ENCODE peak calls at places on chromosomes 3 and 15, in eight cellular contexts. D, J, V, S, K, E, G and X are unnamed samples. For H3K36me3, the result is how much of the 10 kb centered on the place peaks cover.

GRCh38 chr3:25940935-25941334 is 151.0 kb downstream of the OXSM start:
- DNase-seq in D (no peak), J (no peak), V (no peak), S (no peak), K (no peak), E (no peak), G (no peak), X (no peak)

GRCh38 chr3:114336122-114336697 is 42.4 kb downstream of the TIGIT start:
- DNase-seq in D (no peak), J (no peak), V (no peak), S (no peak), K (no peak), E (no peak), G (no peak), X (no peak)

GRCh38 chr15:60590935-60591490 is 112.1 kb upstream of the ICE2 start:
- DNase-seq in D (peak), J (peak), V (peak), S (peak), K (no peak), E (peak), G (peak), X (peak)

GRCh38 chr3:196214783-196215441 is 1.4 kb upstream of the SLC51A start:
- DNase-seq in D (no peak), J (no peak), V (no peak), S (no peak), K (no peak), E (no peak), G (no peak), X (no peak)

GRCh38 chr15:39598186-39598850 is 17.4 kb downstream of the THBS1 start:
- DNase-seq in D (no peak), J (peak), V (no peak), S (no peak), K (no peak), E (no peak), G (no peak), X (no peak)

GRCh38 chr3:136938334-136938733 is 19.4 kb upstream of the IL20RB start:
- DNase-seq in D (no peak), J (peak), V (no peak), S (no peak), K (no peak), E (no peak), G (no peak), X (no peak)

GRCh38 chr3:44061268-44061667 is 180.4 kb upstream of the TOPAZ1 start:
- DNase-seq in D (no peak), J (no peak), V (no peak), S (no peak), K (no peak), E (no peak), G (no peak), X (no peak)

GRCh38 chr3:16821053-16821452 is 63.7 kb upstream of the PLCL2 start:
- DNase-seq in D (no peak), J (no peak), V (no peak), S (no peak), K (no peak), E (no peak), G (no peak), X (no peak)

GRCh38 chr15:59611277-59612260 is at the start of gene GCNT3:
- DNase-seq in D (no peak), J (peak), V (no peak), S (no peak), K (no peak), E (no peak), G (no peak), X (no peak)

GRCh38 chr3:94336076-94336741 is 273.3 kb downstream of the NSUN3 start:
- DNase-seq in D (no peak), J (peak), V (no peak), S (no peak), K (no peak), E (no peak), G (no peak), X (no peak)

GRCh38 chr15:40322531-40323238 is 807 bp upstream of the INAFM2 start:
- DNase-seq in D (no peak), J (peak), V (no peak), S (no peak), K (no peak), E (no peak), G (no peak), X (no peak)

GRCh38 chr3:49500408-49501257 is 30.6 kb downstream of the DAG1 start:
- DNase-seq in D (no peak), J (peak), V (no peak), S (no peak), K (peak), E (peak), G (peak), X (peak)

GRCh38 chr15:68589783-68590710 is 11.3 kb downstream of the CORO2B start:
- DNase-seq in D (no peak), J (no peak), V (no peak), S (no peak), K (no peak), E (no peak), G (no peak), X (no peak)

GRCh38 chr3:150292891-150293290 is 115.2 kb upstream of the TSC22D2 start:
- DNase-seq in D (no peak), J (peak), V (no peak), S (no peak), K (no peak), E (no peak), G (no peak), X (no peak)

GRCh38 chr3:191290311-191291025 is 38.7 kb upstream of the CCDC50 start:
- DNase-seq in D (no peak), J (no peak), V (no peak), S (peak), K (no peak), E (no peak), G (no peak), X (no peak)

GRCh38 chr3:53261712-53262111 is 5.9 kb upstream of the TKT start:
- DNase-seq in D (no peak), J (no peak), V (no peak), S (no peak), K (no peak), E (no peak), G (no peak), X (no peak)

GRCh38 chr3:33115024-33115768 is 1.4 kb downstream of the CRTAP start:
- DNase-seq in D (no peak), J (peak), V (peak), S (no peak), K (peak), E (peak), G (peak), X (peak)

GRCh38 chr15:43879386-43880355 is 52.9 kb downstream of the WDR76 start:
- DNase-seq in D (no peak), J (no peak), V (no peak), S (no peak), K (no peak), E (no peak), G (peak), X (no peak)

GRCh38 chr3:78995087-78995486 is 772.7 kb downstream of the ROBO1 start:
- DNase-seq in D (no peak), J (no peak), V (no peak), S (no peak), K (no peak), E (no peak), G (no peak), X (no peak)

DNA sequence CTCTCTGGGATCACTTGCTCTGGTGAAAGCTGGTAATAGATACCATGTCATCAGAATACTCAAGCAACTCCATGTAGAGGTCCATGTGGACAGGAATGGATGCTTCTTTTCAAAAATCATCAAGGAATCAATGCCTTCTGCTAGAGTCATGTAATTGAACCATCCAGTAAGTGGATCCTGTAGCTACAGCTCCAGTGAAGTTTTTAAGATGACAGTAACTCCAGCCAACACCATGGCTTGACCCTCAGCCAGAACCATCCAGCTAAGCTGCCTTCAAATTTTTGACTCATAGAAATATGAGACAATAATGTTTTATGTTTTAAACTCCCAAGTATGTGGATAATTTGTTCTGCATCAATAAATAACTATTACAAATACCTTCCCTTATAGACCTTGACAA is 923.7 kb downstream of the EPHA3 start:
- DNase-seq in D (no peak), J (no peak), V (no peak), S (no peak), K (no peak), E (no peak), G (no peak), X (no peak)
- H3K36me3 ChIP-seq in D (under half), J (under half), V (under half), S (under half), K (under half), E (under half), G (under half), X (under half)

GRCh38 chr15:50471072-50471471 is 46.9 kb downstream of the USP8 start:
- DNase-seq in D (no peak), J (no peak), V (no peak), S (no peak), K (no peak), E (no peak), G (no peak), X (no peak)

DNA sequence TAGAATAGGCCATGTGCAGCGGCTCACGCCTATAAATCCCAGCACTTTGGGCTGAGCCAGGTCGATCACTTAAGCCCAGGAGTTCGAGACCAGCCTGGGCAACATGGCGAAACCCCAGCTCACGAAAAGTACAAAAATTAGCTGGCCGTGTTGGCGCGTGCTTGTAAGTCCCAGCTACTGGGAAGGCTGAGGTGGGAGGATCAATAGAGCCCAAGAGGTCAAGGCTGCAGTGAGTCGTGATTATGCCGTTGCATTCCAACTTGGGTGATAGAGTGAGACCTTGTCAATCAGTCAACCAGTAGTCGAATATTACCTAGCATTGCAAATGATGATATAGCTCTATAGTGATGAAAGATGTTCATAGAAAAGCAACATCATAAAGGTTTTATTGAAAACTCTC is 51.9 kb downstream of the USP8 start:
- DNase-seq in D (no peak), J (no peak), V (no peak), S (no peak), K (no peak), E (no peak), G (no peak), X (no peak)
- H3K36me3 ChIP-seq in D (under half), J (under half), V (under half), S (half or more), K (under half), E (half or more), G (half or more), X (half or more)

GRCh38 chr15:80163897-80164296 is 11.1 kb downstream of the FAH start:
- DNase-seq in D (no peak), J (no peak), V (no peak), S (no peak), K (no peak), E (no peak), G (no peak), X (no peak)
- H3K36me3 ChIP-seq in D (under half), J (under half), V (under half), S (under half), K (under half), E (half or more), G (under half), X (under half)

DNA sequence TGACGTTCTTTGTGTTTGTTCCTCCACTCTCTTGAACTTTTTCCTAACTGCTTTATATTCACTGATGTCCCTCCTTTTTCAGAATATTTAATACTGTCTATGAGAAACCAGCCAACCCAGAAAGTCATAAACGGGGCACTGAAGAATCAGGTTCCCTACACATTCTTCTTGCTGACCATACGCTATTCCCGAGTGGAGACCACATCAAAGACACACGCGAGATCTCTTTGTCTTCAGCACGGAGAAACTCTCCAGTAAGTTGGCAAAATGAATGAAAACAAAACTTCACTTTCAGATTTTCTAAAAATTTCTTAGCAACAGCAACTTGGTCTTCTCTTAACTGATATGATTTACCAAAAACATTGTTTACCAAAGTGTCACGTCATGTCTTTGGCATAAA is 22.6 kb downstream of the FAM174B start:
- DNase-seq in D (no peak), J (no peak), V (no peak), S (no peak), K (no peak), E (no peak), G (no peak), X (no peak)
- H3K36me3 ChIP-seq in D (under half), J (under half), V (under half), S (under half), K (under half), E (under half), G (under half), X (under half)

GRCh38 chr3:15683253-15683652 is 81.7 kb downstream of the BTD start:
- DNase-seq in D (no peak), J (no peak), V (no peak), S (no peak), K (no peak), E (no peak), G (no peak), X (no peak)

GRCh38 chr3:15690250-15690649 is 88.7 kb downstream of the BTD start:
- DNase-seq in D (no peak), J (no peak), V (no peak), S (no peak), K (no peak), E (no peak), G (no peak), X (no peak)

GRCh38 chr3:15682766-15683165 is 81.2 kb downstream of the BTD start:
- DNase-seq in D (no peak), J (peak), V (no peak), S (no peak), K (no peak), E (no peak), G (no peak), X (no peak)

GRCh38 chr3:15681668-15682067 is 80.1 kb downstream of the BTD start:
- DNase-seq in D (no peak), J (peak), V (no peak), S (no peak), K (no peak), E (no peak), G (no peak), X (no peak)

DNA sequence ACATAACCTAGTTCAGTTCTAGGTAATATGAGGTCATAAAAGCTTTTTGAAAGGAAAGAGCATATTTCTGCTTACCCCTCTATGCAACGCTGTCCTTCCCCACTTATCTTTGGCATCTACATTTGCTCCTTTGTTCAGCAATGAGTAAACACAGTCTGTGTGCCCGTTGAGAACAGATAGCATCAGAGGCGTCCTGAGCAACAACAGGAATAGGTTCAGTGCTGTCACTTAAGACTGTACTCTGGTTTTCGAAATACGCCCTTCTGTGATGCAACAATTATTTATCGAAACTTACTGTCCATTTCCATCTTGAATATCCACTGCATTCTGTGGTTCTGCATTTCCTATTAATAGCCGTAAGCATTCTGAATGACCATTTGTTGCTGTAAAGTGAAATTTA is 84.4 kb downstream of the BTD start:
- DNase-seq in D (peak), J (no peak), V (no peak), S (no peak), K (no peak), E (no peak), G (no peak), X (no peak)
- H3K36me3 ChIP-seq in D (under half), J (under half), V (under half), S (under half), K (under half), E (under half), G (half or more), X (under half)

GRCh38 chr15:34941181-34941580 is 28.4 kb downstream of the AQR start:
- DNase-seq in D (no peak), J (no peak), V (no peak), S (no peak), K (no peak), E (no peak), G (no peak), X (no peak)
- H3K36me3 ChIP-seq in D (under half), J (under half), V (under half), S (half or more), K (under half), E (half or more), G (half or more), X (half or more)

GRCh38 chr3:12832350-12833225 is 8.8 kb downstream of the RPL32 start:
- DNase-seq in D (no peak), J (no peak), V (no peak), S (no peak), K (no peak), E (no peak), G (no peak), X (no peak)

GRCh38 chr3:12835005-12835665 is 6.2 kb downstream of the RPL32 start:
- DNase-seq in D (no peak), J (no peak), V (no peak), S (no peak), K (no peak), E (no peak), G (no peak), X (no peak)

GRCh38 chr3:12831582-12831866 is 9.8 kb downstream of the RPL32 start:
- DNase-seq in D (no peak), J (no peak), V (no peak), S (no peak), K (no peak), E (no peak), G (no peak), X (no peak)

GRCh38 chr3:12830785-12831581 is 10.4 kb downstream of the RPL32 start:
- DNase-seq in D (no peak), J (no peak), V (no peak), S (no peak), K (no peak), E (no peak), G (no peak), X (no peak)

DNA sequence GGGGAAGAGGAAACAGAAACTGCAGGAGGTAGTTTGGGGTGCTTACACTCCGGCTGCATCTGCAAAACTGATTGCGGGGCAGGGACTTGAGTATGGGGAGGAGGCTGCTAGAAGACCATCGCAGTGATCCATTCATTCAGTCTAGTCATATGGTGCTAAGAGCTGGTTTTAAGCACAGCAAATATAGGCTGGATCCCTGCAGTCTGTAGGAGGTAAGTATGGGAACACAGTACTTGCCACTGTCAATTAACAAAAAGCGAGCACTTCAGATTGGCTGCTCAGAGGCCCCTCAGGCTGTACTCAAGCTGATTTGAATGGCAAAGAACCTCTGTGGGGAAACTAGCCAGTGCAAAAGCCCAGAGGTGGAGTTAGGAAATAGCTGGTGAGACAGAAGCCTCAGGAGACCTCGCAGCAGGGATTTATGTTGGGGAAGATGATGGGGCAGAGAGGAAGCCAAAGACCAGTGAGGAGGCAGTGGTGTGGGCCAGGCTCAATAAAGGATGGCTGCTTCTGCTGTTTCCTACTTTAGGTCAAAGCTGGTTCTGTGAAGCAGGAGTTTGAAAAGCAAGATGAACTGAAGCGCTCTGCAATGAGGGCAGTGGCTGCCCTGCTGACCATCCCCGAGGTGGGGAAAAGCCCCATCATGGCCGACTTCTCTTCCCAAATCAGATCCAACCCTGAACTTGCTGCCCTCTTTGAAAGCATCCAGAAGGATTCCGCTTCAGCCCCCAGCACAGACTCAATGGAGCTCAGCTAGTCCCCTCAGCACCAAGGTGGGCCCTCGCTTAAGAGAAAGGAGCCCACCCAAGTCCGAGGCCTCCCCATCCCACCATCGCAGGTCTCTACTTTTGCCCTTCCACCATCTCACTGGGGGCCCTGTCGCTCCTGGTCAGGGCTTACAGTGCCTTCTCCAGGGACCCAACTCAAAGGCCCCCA is 7.9 kb downstream of the RPL32 start:
- DNase-seq in D (no peak), J (no peak), V (no peak), S (no peak), K (no peak), E (no peak), G (no peak), X (no peak)
- H3K36me3 ChIP-seq in D (half or more), J (half or more), V (under half), S (half or more), K (half or more), E (half or more), G (half or more), X (half or more)

DNA sequence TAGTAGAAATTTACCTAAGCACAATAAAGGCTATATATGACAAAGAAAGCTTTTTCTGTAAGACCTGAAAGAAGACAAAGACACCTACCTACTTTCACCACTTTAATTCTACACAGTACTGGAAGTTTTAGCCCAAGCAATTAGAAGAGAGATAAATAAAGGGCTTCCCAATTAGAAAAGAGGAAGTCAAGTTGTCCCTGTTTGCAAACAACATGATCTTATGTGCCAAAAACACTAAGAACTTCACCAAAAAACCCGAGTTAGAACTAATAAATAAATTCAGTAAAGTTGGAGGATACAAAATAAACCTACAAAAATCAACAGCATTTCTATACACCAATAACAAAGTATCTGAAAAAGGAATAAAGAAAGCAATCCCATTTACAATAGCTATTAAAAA is 190.9 kb downstream of the NR2F2 start:
- DNase-seq in D (no peak), J (no peak), V (no peak), S (no peak), K (no peak), E (no peak), G (no peak), X (no peak)
- H3K36me3 ChIP-seq in D (under half), J (under half), V (under half), S (under half), K (under half), E (under half), G (under half), X (under half)